ENCODE peak calls at places on chromosome 5, in nine cellular contexts. E, H, N, S, W, J, B, U and Z are unnamed samples.

GRCh38 chr5:57173026-57173317 is 887 bp upstream of the GPBP1 start:
- DNase-seq in E (no peak), H (no peak), N (no peak), S (no peak), W (no peak), J (no peak), B (no peak), U (no peak), Z (no peak)

GRCh38 chr5:54930736-54931135 is 54.7 kb downstream of the ESM1 start:
- DNase-seq in E (no peak), H (no peak), N (no peak), S (no peak), W (no peak), J (no peak), B (no peak), U (no peak), Z (no peak)

GRCh38 chr5:78591227-78591626 is 57.3 kb downstream of the LHFPL2 start:
- DNase-seq in E (peak), H (no peak), N (no peak), S (no peak), W (no peak), J (peak), B (no peak), U (no peak), Z (peak)

GRCh38 chr5:38871790-38872551 is 26.2 kb downstream of the OSMR start:
- DNase-seq in E (peak), H (no peak), N (no peak), S (peak), W (no peak), J (peak), B (no peak), U (peak), Z (peak)

GRCh38 chr5:166883016-166883415 is 1408.4 kb upstream of the WWC1 start:
- DNase-seq in E (peak), H (peak), N (no peak), S (no peak), W (no peak), J (no peak), B (no peak), U (no peak), Z (peak)

GRCh38 chr5:179874536-179875292 is 16.1 kb upstream of the MRNIP start:
- DNase-seq in E (no peak), H (no peak), N (no peak), S (no peak), W (no peak), J (no peak), B (no peak), U (no peak), Z (no peak)

GRCh38 chr5:56159521-56159947 is 73.6 kb downstream of the ANKRD55 start:
- DNase-seq in E (no peak), H (no peak), N (no peak), S (no peak), W (no peak), J (no peak), B (no peak), U (no peak), Z (no peak)

GRCh38 chr5:97065475-97065874 is 76.9 kb downstream of the LIX1 start:
- DNase-seq in E (no peak), H (no peak), N (no peak), S (no peak), W (peak), J (no peak), B (no peak), U (no peak), Z (no peak)

GRCh38 chr5:96199713-96200183 is 233.3 kb downstream of the PCSK1 start:
- DNase-seq in E (peak), H (no peak), N (no peak), S (no peak), W (no peak), J (no peak), B (no peak), U (no peak), Z (no peak)

GRCh38 chr5:10145922-10146321 is 103.8 kb downstream of the ATPSCKMT start:
- DNase-seq in E (peak), H (no peak), N (no peak), S (no peak), W (no peak), J (peak), B (no peak), U (no peak), Z (peak)

GRCh38 chr5:178590141-178590923 is at the start of gene COL23A1:
- DNase-seq in E (peak), H (peak), N (peak), S (peak), W (peak), J (peak), B (no peak), U (peak), Z (peak)

GRCh38 chr5:28580616-28581015 is 1542.2 kb upstream of the CDH9 start:
- DNase-seq in E (no peak), H (no peak), N (no peak), S (no peak), W (no peak), J (peak), B (no peak), U (peak), Z (peak)

GRCh38 chr5:57940236-57940635 is 457.6 kb upstream of the ACTBL2 start:
- DNase-seq in E (no peak), H (no peak), N (no peak), S (no peak), W (no peak), J (no peak), B (no peak), U (no peak), Z (no peak)

GRCh38 chr5:55800924-55801323 is 50.2 kb upstream of the IL31RA start:
- DNase-seq in E (no peak), H (no peak), N (no peak), S (no peak), W (no peak), J (no peak), B (no peak), U (no peak), Z (no peak)

GRCh38 chr5:139862313-139862712 is 66.7 kb downstream of the PSD2 start:
- DNase-seq in E (no peak), H (peak), N (peak), S (no peak), W (no peak), J (peak), B (no peak), U (no peak), Z (peak)

GRCh38 chr5:142472306-142472951 is 147.6 kb upstream of the SPRY4 start:
- DNase-seq in E (peak), H (no peak), N (no peak), S (peak), W (no peak), J (peak), B (no peak), U (no peak), Z (peak)

GRCh38 chr5:119291877-119292276 is 63.9 kb upstream of the TNFAIP8 start:
- DNase-seq in E (no peak), H (no peak), N (no peak), S (no peak), W (no peak), J (no peak), B (no peak), U (no peak), Z (no peak)

GRCh38 chr5:68652507-68652906 is 437.0 kb downstream of the PIK3R1 start:
- DNase-seq in E (peak), H (no peak), N (no peak), S (peak), W (no peak), J (peak), B (peak), U (no peak), Z (peak)

GRCh38 chr5:171750316-171750788 is 35.3 kb upstream of the SMIM23 start:
- DNase-seq in E (peak), H (no peak), N (no peak), S (no peak), W (peak), J (peak), B (no peak), U (no peak), Z (peak)

GRCh38 chr5:97658116-97658900 is 475.3 kb upstream of the RIOK2 start:
- DNase-seq in E (no peak), H (no peak), N (no peak), S (no peak), W (no peak), J (peak), B (no peak), U (no peak), Z (no peak)

GRCh38 chr5:170265527-170265926 is 32.0 kb downstream of the LCP2 start:
- DNase-seq in E (no peak), H (no peak), N (no peak), S (peak), W (peak), J (peak), B (no peak), U (no peak), Z (peak)

GRCh38 chr5:154690488-154690887 is 64.7 kb upstream of the LARP1 start:
- DNase-seq in E (no peak), H (no peak), N (no peak), S (no peak), W (no peak), J (no peak), B (no peak), U (no peak), Z (no peak)

GRCh38 chr5:122581629-122582028 is 193.3 kb upstream of the SNX2 start:
- DNase-seq in E (no peak), H (no peak), N (no peak), S (peak), W (no peak), J (no peak), B (no peak), U (no peak), Z (no peak)

GRCh38 chr5:154505567-154505966 is 27.5 kb upstream of the HAND1 start:
- DNase-seq in E (no peak), H (no peak), N (no peak), S (no peak), W (peak), J (no peak), B (no peak), U (no peak), Z (no peak)

GRCh38 chr5:148387325-148387724 is 3.6 kb downstream of the FBXO38 start:
- DNase-seq in E (no peak), H (no peak), N (no peak), S (no peak), W (no peak), J (peak), B (no peak), U (peak), Z (peak)

GRCh38 chr5:109453251-109453650 is 43.5 kb upstream of the PJA2 start:
- DNase-seq in E (no peak), H (no peak), N (no peak), S (no peak), W (no peak), J (no peak), B (no peak), U (no peak), Z (no peak)

GRCh38 chr5:109452661-109453060 is 42.9 kb upstream of the PJA2 start:
- DNase-seq in E (no peak), H (no peak), N (no peak), S (no peak), W (no peak), J (no peak), B (no peak), U (no peak), Z (no peak)

GRCh38 chr5:109451161-109451560 is 41.4 kb upstream of the PJA2 start:
- DNase-seq in E (no peak), H (no peak), N (no peak), S (no peak), W (no peak), J (no peak), B (no peak), U (no peak), Z (no peak)

GRCh38 chr5:109455598-109456096 is 45.9 kb upstream of the PJA2 start:
- DNase-seq in E (peak), H (peak), N (no peak), S (peak), W (no peak), J (peak), B (peak), U (peak), Z (peak)

GRCh38 chr5:109454726-109455505 is 45.1 kb upstream of the PJA2 start:
- DNase-seq in E (no peak), H (no peak), N (no peak), S (no peak), W (no peak), J (peak), B (no peak), U (peak), Z (peak)
- H3K4me3 ChIP-seq in E (no peak), H (no peak), N (no peak), S (no peak), W (no peak), J (no peak), B (no peak), U (no peak), Z (peak)

DNA sequence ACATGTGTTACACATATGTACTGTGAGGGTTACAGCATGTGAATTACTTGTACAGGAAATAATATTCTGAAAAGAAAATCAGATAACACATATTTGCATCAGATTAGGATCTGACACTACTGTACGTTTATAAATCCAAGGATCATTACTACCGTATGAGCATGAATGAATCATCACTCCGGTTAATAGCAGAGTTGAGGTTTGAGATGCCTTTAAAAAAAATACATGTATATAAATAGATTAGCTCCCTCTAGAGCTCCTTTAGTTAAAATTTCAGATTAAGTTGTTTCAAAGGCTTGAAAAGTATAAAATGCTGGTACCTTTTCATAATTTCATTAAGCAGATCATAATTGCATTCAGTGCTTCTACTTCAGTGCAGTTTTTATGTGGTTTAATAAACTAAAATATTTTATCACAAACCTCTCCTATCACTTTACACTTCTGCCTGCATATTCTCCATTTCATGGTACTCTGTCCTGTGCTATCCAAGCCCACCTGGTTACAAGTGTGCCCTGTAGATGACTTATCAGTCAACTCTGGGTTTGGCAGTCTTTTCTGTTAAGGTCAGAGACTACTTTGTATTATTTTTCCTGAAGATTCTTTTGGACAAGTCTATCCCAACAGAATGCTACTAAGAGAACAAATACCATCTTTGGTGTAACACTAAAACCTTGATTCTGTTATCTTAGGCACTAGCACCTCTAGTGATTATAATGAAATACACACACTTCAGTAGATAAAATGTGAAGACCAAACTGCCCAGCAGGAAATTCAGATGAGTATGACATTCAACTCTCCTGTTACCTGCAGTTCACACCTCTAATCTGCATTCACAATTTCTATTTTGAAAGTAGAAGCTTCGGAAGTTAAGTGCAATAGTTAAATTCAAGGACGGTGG is 48.0 kb upstream of the POU5F2 start:
- DNase-seq in E (peak), H (no peak), N (no peak), S (no peak), W (no peak), J (peak), B (no peak), U (peak), Z (peak)
- TF ChIP-seq CTCF in E (no peak), H (no peak), N (no peak), S (peak), W (peak), J (peak), B (no peak), U (no peak), Z (no peak)

GRCh38 chr5:87121315-87122170 is 146.1 kb upstream of the RASA1 start:
- DNase-seq in E (peak), H (peak), N (no peak), S (no peak), W (no peak), J (peak), B (no peak), U (peak), Z (peak)

GRCh38 chr5:87119588-87119987 is 148.1 kb upstream of the RASA1 start:
- DNase-seq in E (no peak), H (no peak), N (no peak), S (no peak), W (no peak), J (no peak), B (no peak), U (no peak), Z (no peak)

GRCh38 chr5:87125796-87126195 is 141.9 kb upstream of the RASA1 start:
- DNase-seq in E (no peak), H (no peak), N (no peak), S (no peak), W (no peak), J (no peak), B (no peak), U (no peak), Z (no peak)

GRCh38 chr5:87120518-87121314 is 147.0 kb upstream of the RASA1 start:
- DNase-seq in E (peak), H (peak), N (no peak), S (no peak), W (no peak), J (peak), B (no peak), U (peak), Z (peak)

GRCh38 chr5:87122171-87122977 is 145.3 kb upstream of the RASA1 start:
- DNase-seq in E (no peak), H (peak), N (no peak), S (no peak), W (no peak), J (no peak), B (no peak), U (no peak), Z (no peak)
- H3K4me3 ChIP-seq in E (no peak), H (no peak), N (no peak), S (no peak), W (no peak), J (no peak), B (no peak), U (no peak), Z (no peak)

DNA sequence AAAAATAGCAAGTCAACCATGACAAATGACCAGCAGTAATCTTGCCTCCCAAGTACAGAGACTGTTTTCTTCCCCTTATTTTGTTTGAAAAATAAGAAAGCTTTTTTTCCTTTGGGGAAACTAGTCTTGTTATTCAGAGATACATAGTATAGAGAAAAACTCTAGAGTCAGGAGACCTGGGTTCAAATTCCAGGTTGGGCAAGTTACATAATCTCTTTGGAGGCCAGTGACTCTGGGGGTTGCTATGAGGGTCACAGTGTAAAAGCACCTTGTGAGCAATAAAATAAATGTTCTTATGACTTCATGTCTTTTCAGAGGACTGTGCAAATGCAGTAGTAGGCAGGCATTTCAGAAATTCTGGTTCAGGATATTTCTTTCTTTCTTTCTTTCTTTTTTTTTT is 71.5 kb downstream of the GDNF start:
- DNase-seq in E (no peak), H (no peak), N (no peak), S (no peak), W (no peak), J (no peak), B (no peak), U (no peak), Z (no peak)
- TF ChIP-seq CTCF in E (no peak), H (no peak), N (no peak), S (no peak), W (no peak), J (no peak), B (no peak), U (no peak), Z (no peak)

GRCh38 chr5:149410721-149411432 is 31.8 kb upstream of the IL17B start:
- DNase-seq in E (no peak), H (no peak), N (no peak), S (no peak), W (no peak), J (peak), B (no peak), U (no peak), Z (no peak)

GRCh38 chr5:149411738-149412519 is 32.8 kb upstream of the IL17B start:
- DNase-seq in E (no peak), H (no peak), N (no peak), S (no peak), W (no peak), J (no peak), B (no peak), U (no peak), Z (no peak)

GRCh38 chr5:149408252-149409099 is 29.4 kb upstream of the IL17B start:
- DNase-seq in E (no peak), H (no peak), N (no peak), S (no peak), W (no peak), J (no peak), B (no peak), U (no peak), Z (no peak)

GRCh38 chr5:149409268-149409948 is 30.3 kb upstream of the IL17B start:
- DNase-seq in E (no peak), H (no peak), N (no peak), S (no peak), W (no peak), J (no peak), B (no peak), U (no peak), Z (no peak)

GRCh38 chr5:149410071-149410470 is 31.0 kb upstream of the IL17B start:
- DNase-seq in E (no peak), H (no peak), N (no peak), S (no peak), W (no peak), J (no peak), B (no peak), U (no peak), Z (no peak)
- H3K4me3 ChIP-seq in E (no peak), H (no peak), N (peak), S (no peak), W (no peak), J (no peak), B (peak), U (no peak), Z (peak)

GRCh38 chr5:176543428-176544182 is 5.5 kb upstream of the CDHR2 start:
- DNase-seq in E (peak), H (peak), N (peak), S (peak), W (peak), J (peak), B (peak), U (no peak), Z (peak)
- TF ChIP-seq CTCF in E (no peak), H (no peak), N (no peak), S (no peak), W (no peak), J (no peak), B (no peak), U (no peak), Z (no peak)